ENCODE peak calls at places on chromosomes 5 and 9, in ten cellular contexts. A is fibroblast of lung, V is neural progenitor cell, L is nephron progenitor cell, C is renal cortical epithelial cell, D is endothelial cell, X is NCI-H146, S is tibial nerve, J is germinal center, Y is HTR-8/SVneo. W is an unnamed sample.

GRCh38 chr5:1294839-1295649 is at the start of gene TERT:
- DNase-seq in S (no peak), L (peak; percentile 90), C (no peak), J (peak; percentile 86), A (no peak), X (no peak), V (peak; percentile 78), D (peak; percentile 70), Y (no peak), W (no peak)

GRCh38 chr9:130128782-130129424 is 43.3 kb upstream of the NCS1 start:
- DNase-seq in Y (peak; percentile 53), V (no peak), L (no peak), A (peak; percentile 91), J (peak; percentile 64), D (no peak), X (peak; percentile 51), S (no peak), C (peak; percentile 89), W (peak; percentile 71)

GRCh38 chr9:32490601-32491000 is 35.4 kb downstream of the RIGI start:
- DNase-seq in Y (no peak), S (no peak), L (no peak), C (no peak), J (no peak), A (no peak), X (no peak), V (peak; percentile 40), D (no peak), W (no peak)

GRCh38 chr5:151257731-151258715 is 5.0 kb downstream of the GM2A start:
- DNase-seq in D (no peak), Y (no peak), L (no peak), C (peak; percentile 41), J (peak; percentile 64), X (no peak), A (no peak), V (no peak), S (no peak), W (no peak)

GRCh38 chr5:131430794-131431193 is 166.9 kb downstream of the CDC42SE2 start:
- DNase-seq in L (no peak), C (no peak), D (no peak), X (no peak), J (no peak), A (peak; percentile 51), Y (no peak), S (no peak), V (no peak), W (no peak)

GRCh38 chr9:31034311-31034710 is 1350.1 kb upstream of the ACO1 start:
- DNase-seq in S (no peak), V (peak; percentile 1), A (no peak), J (no peak), D (no peak), Y (no peak), L (no peak), C (no peak), X (peak; percentile 100), W (no peak)

GRCh38 chr5:83179966-83180365 is 102.6 kb downstream of the XRCC4 start:
- DNase-seq in D (no peak), Y (no peak), L (no peak), J (no peak), A (peak; percentile 54), X (no peak), C (no peak), V (no peak), S (no peak), W (no peak)

GRCh38 chr9:121841771-121842611 is 190.6 kb downstream of the DAB2IP start:
- DNase-seq in L (no peak), J (no peak), C (peak; percentile 56), X (no peak), V (no peak), Y (no peak), A (no peak), S (no peak), D (no peak), W (no peak)

GRCh38 chr5:43075319-43076293 is 35.5 kb upstream of the ANXA2R start:
- DNase-seq in A (no peak), V (no peak), X (no peak), C (no peak), S (no peak), L (no peak), J (no peak), D (no peak), Y (no peak), W (peak; percentile 40)

W was measured in heart right ventricle.